ENCODE peak calls at places on chromosome 2, in six cellular contexts. F is MM.1S; G is suprapubic skin; U is lung; B is EH; D is activated naive CD4-positive, alpha-beta T cell. T is an unnamed sample.
A peak's percentile ranks its signal among the peaks of the same experiment; 100 is the strongest.

GRCh38 chr2:2582998-2583545 is 252.0 kb upstream of the MYT1L start:
- DNase-seq in D (no peak), G (peak; percentile 50), B (no peak), F (no peak), U (no peak), T (no peak)

GRCh38 chr2:46334389-46335345 is 37.5 kb downstream of the EPAS1 start:
- DNase-seq in B (peak; percentile 99), G (peak; percentile 40), U (no peak), F (no peak), D (no peak), T (peak; percentile 98)

GRCh38 chr2:27756544-27757498 is 14.7 kb upstream of the MRPL33 start:
- DNase-seq in U (no peak), F (no peak), G (no peak), D (no peak), B (no peak), T (no peak)

GRCh38 chr2:96241901-96242611 is 23.7 kb downstream of the TMEM127 start:
- DNase-seq in B (peak; percentile 92), G (no peak), F (peak; percentile 87), U (peak; percentile 63), D (no peak), T (peak; percentile 87)

GRCh38 chr2:239255218-239255617 is 145.6 kb downstream of the HDAC4 start:
- DNase-seq in U (no peak), G (no peak), D (no peak), B (no peak), F (no peak), T (no peak)

GRCh38 chr2:455913-456312 is 168.0 kb upstream of the ALKAL2 start:
- DNase-seq in G (no peak), D (no peak), B (no peak), F (no peak), U (no peak), T (no peak)

GRCh38 chr2:152423684-152424083 is 88.7 kb downstream of the FMNL2 start:
- DNase-seq in G (no peak), B (no peak), F (no peak), D (no peak), U (no peak), T (no peak)

GRCh38 chr2:177143444-177143843 is 69.2 kb upstream of the HNRNPA3 start:
- DNase-seq in D (no peak), G (no peak), U (no peak), B (peak; percentile 69), F (no peak), T (peak; percentile 68)

GRCh38 chr2:75224636-75225094 is 25.3 kb upstream of the TACR1 start:
- DNase-seq in G (no peak), F (no peak), U (no peak), D (no peak), B (no peak), T (no peak)

GRCh38 chr2:67455219-67456142 is 58.3 kb downstream of the ETAA1 start:
- DNase-seq in U (no peak), D (no peak), F (no peak), B (no peak), G (no peak), T (no peak)

GRCh38 chr2:69911985-69912563 is 2.8 kb upstream of the MXD1 start:
- DNase-seq in G (no peak), B (peak; percentile 75), F (peak; percentile 79), U (no peak), D (no peak), T (peak; percentile 55)

GRCh38 chr2:43349944-43350343 is 123.5 kb upstream of the ZFP36L2 start:
- DNase-seq in G (no peak), F (no peak), D (no peak), U (no peak), B (peak; percentile 30), T (no peak)

GRCh38 chr2:164920430-164920829 is 34.9 kb downstream of the SLC38A11 start:
- DNase-seq in D (no peak), F (peak; percentile 55), U (no peak), G (no peak), B (peak; percentile 96), T (peak; percentile 97)

GRCh38 chr2:71530246-71530986 is 77.1 kb downstream of the DYSF start:
- DNase-seq in B (peak; percentile 45), U (no peak), F (peak; percentile 47), D (no peak), G (no peak), T (peak; percentile 53)